ENCODE peak calls at places on chromosomes 12 and 14, in six cellular contexts. One of them, this sample, is unnamed.
A peak's percentile ranks its signal among the peaks of the same experiment; 100 is the strongest.

GRCh38 chr14:79369359-79370332 is 841.7 kb downstream of the DIO2 start:
- DNase-seq in fibroblast of lung: peak; percentile 99
- DNase-seq in aorta: no peak
- DNase-seq in testis: no peak
- DNase-seq in fibroblast of pulmonary artery: peak; percentile 98
- DNase-seq in GDM1: no peak
- DNase-seq in this sample: no peak

GRCh38 chr14:37600880-37601741 is 5.7 kb downstream of the TTC6 start:
- DNase-seq in testis: no peak
- DNase-seq in fibroblast of pulmonary artery: no peak
- DNase-seq in aorta: no peak
- DNase-seq in GDM1: no peak
- DNase-seq in fibroblast of lung: no peak
- DNase-seq in this sample: no peak

GRCh38 chr12:123801573-123802178 is 39.6 kb downstream of the DNAH10 start:
- DNase-seq in testis: no peak
- DNase-seq in fibroblast of pulmonary artery: peak; percentile 42
- DNase-seq in aorta: no peak
- DNase-seq in GDM1: no peak
- DNase-seq in fibroblast of lung: peak; percentile 15
- DNase-seq in this sample: peak; percentile 28

GRCh38 chr14:93113678-93114067 is 2.1 kb downstream of the ITPK1 start:
- DNase-seq in fibroblast of pulmonary artery: no peak
- DNase-seq in aorta: no peak
- DNase-seq in testis: no peak
- DNase-seq in fibroblast of lung: no peak
- DNase-seq in GDM1: no peak
- DNase-seq in this sample: no peak

GRCh38 chr12:49031573-49032161 is 13.1 kb upstream of the PRKAG1 start:
- DNase-seq in aorta: no peak
- DNase-seq in fibroblast of lung: no peak
- DNase-seq in testis: no peak
- DNase-seq in fibroblast of pulmonary artery: no peak
- DNase-seq in GDM1: no peak
- DNase-seq in this sample: no peak

GRCh38 chr14:54000341-54000811 is 43.8 kb upstream of the BMP4 start:
- DNase-seq in GDM1: no peak
- DNase-seq in aorta: no peak
- DNase-seq in fibroblast of lung: peak; percentile 82
- DNase-seq in testis: no peak
- DNase-seq in fibroblast of pulmonary artery: peak; percentile 39
- DNase-seq in this sample: no peak

GRCh38 chr14:95623195-95623594 is 63.0 kb upstream of the TCL1B start:
- DNase-seq in aorta: no peak
- DNase-seq in testis: no peak
- DNase-seq in GDM1: no peak
- DNase-seq in fibroblast of lung: no peak
- DNase-seq in fibroblast of pulmonary artery: no peak
- DNase-seq in this sample: no peak

GRCh38 chr12:18899678-18900317 is 161.9 kb downstream of the CAPZA3 start:
- DNase-seq in testis: no peak
- DNase-seq in GDM1: no peak
- DNase-seq in fibroblast of lung: no peak
- DNase-seq in aorta: no peak
- DNase-seq in fibroblast of pulmonary artery: peak; percentile 48
- DNase-seq in this sample: no peak

GRCh38 chr12:12890815-12891645 is at the start of gene GPRC5A:
- DNase-seq in testis: peak; percentile 87
- DNase-seq in fibroblast of pulmonary artery: peak; percentile 96
- DNase-seq in fibroblast of lung: peak; percentile 95
- DNase-seq in GDM1: no peak
- DNase-seq in aorta: peak; percentile 96
- DNase-seq in this sample: peak; percentile 59

GRCh38 chr12:53743277-53744129 is 8.3 kb downstream of the CISTR start:
- DNase-seq in GDM1: peak; percentile 37
- DNase-seq in testis: peak; percentile 60
- DNase-seq in aorta: no peak
- DNase-seq in fibroblast of pulmonary artery: peak; percentile 62
- DNase-seq in fibroblast of lung: peak; percentile 32
- DNase-seq in this sample: peak; percentile 48

GRCh38 chr14:63840981-63841380 is 11.8 kb upstream of the SYNE2 start:
- DNase-seq in testis: peak; percentile 43
- DNase-seq in GDM1: no peak
- DNase-seq in aorta: no peak
- DNase-seq in fibroblast of lung: no peak
- DNase-seq in fibroblast of pulmonary artery: no peak
- DNase-seq in this sample: peak; percentile 4

GRCh38 chr12:38402811-38403210 is 86.2 kb downstream of the ALG10B start:
- DNase-seq in aorta: no peak
- DNase-seq in GDM1: no peak
- DNase-seq in fibroblast of lung: no peak
- DNase-seq in testis: no peak
- DNase-seq in fibroblast of pulmonary artery: no peak
- DNase-seq in this sample: no peak

GRCh38 chr12:113485330-113485729 is 13.7 kb upstream of the LHX5 start:
- DNase-seq in aorta: no peak
- DNase-seq in testis: no peak
- DNase-seq in fibroblast of lung: no peak
- DNase-seq in fibroblast of pulmonary artery: no peak
- DNase-seq in GDM1: no peak
- DNase-seq in this sample: no peak

This sample was measured in erythroblast.